ENCODE peak calls at places on chromosomes 6 and 20, in ten cellular contexts. C is AG10803; M is NCI-H146; E is activated naive CD8-positive, alpha-beta T cell treated with anti-CD3 and anti-CD28 coated beads, Interleukin-2, amount 50 U/mL, for 24 hours; F is kidney; B is Right ventricle myocardium inferior; J is NCI-H1092; T is mucosa of descending colon; I is activated naive CD4-positive, alpha-beta T cell; H is Daoy. N is an unnamed sample.

GRCh38 chr6:125197795-125198269 is 44.3 kb downstream of the TPD52L1 start:
- DNase-seq in C (peak), M (peak), E (no peak), F (peak), B (no peak), J (no peak), T (peak), I (no peak), H (peak), N (peak)

GRCh38 chr6:134535831-134536230 is 217.9 kb upstream of the SGK1 start:
- DNase-seq in C (no peak), M (no peak), E (no peak), F (no peak), B (no peak), J (no peak), T (no peak), I (no peak), H (no peak), N (no peak)

GRCh38 chr6:28511628-28512300 is 3.8 kb downstream of the GPX6 start:
- DNase-seq in C (no peak), M (no peak), E (no peak), F (no peak), B (no peak), J (no peak), T (no peak), I (no peak), H (no peak), N (no peak)

GRCh38 chr20:64201653-64202052 is 37.4 kb downstream of the MYT1 start:
- DNase-seq in C (no peak), M (no peak), E (no peak), F (no peak), B (no peak), J (no peak), T (no peak), I (no peak), H (no peak), N (peak)

GRCh38 chr6:31621320-31621939 is 915 bp downstream of the PRRC2A start:
- DNase-seq in C (no peak), M (no peak), E (no peak), F (no peak), B (no peak), J (no peak), T (no peak), I (no peak), H (no peak), N (no peak)

GRCh38 chr6:166009385-166010031 is 158.1 kb downstream of the TBXT start:
- DNase-seq in C (no peak), M (no peak), E (no peak), F (no peak), B (no peak), J (peak), T (no peak), I (no peak), H (no peak), N (no peak)

GRCh38 chr6:168684906-168685305 is 243.9 kb downstream of the SMOC2 start:
- DNase-seq in C (no peak), M (no peak), E (no peak), F (peak), B (no peak), J (no peak), T (no peak), I (no peak), H (no peak), N (no peak)

GRCh38 chr6:15628499-15629131 is 34.2 kb downstream of the DTNBP1 start:
- DNase-seq in C (peak), M (no peak), E (peak), F (no peak), B (no peak), J (no peak), T (peak), I (no peak), H (peak), N (peak)

GRCh38 chr6:6614096-6614964 is 25.8 kb downstream of the LY86 start:
- DNase-seq in C (no peak), M (no peak), E (peak), F (no peak), B (no peak), J (no peak), T (no peak), I (no peak), H (no peak), N (no peak)

GRCh38 chr6:149887343-149887742 is 10.6 kb downstream of the RAET1E start:
- DNase-seq in C (peak), M (no peak), E (no peak), F (no peak), B (no peak), J (no peak), T (no peak), I (no peak), H (no peak), N (peak)

GRCh38 chr20:49323622-49324238 is 45.9 kb upstream of the ZNFX1 start:
- DNase-seq in C (peak), M (peak), E (peak), F (no peak), B (no peak), J (no peak), T (peak), I (no peak), H (peak), N (no peak)

GRCh38 chr20:57145089-57145631 is 121.3 kb downstream of the BMP7 start:
- DNase-seq in C (no peak), M (no peak), E (no peak), F (no peak), B (no peak), J (no peak), T (no peak), I (no peak), H (no peak), N (no peak)

GRCh38 chr20:48319943-48320584 is 507.7 kb downstream of the PREX1 start:
- DNase-seq in C (no peak), M (no peak), E (no peak), F (no peak), B (no peak), J (no peak), T (no peak), I (no peak), H (no peak), N (no peak)

GRCh38 chr6:145169726-145170125 is 565.6 kb downstream of the EPM2A start:
- DNase-seq in C (no peak), M (no peak), E (no peak), F (no peak), B (no peak), J (no peak), T (no peak), I (no peak), H (no peak), N (no peak)

GRCh38 chr6:166872431-166873139 is 83.8 kb downstream of the RNASET2 start:
- DNase-seq in C (no peak), M (no peak), E (no peak), F (no peak), B (no peak), J (no peak), T (peak), I (no peak), H (no peak), N (no peak)

GRCh38 chr6:47308674-47309325 is 905 bp downstream of the TNFRSF21 start:
- DNase-seq in C (peak), M (peak), E (peak), F (peak), B (peak), J (no peak), T (peak), I (no peak), H (peak), N (peak)

GRCh38 chr6:138235693-138236092 is 17.4 kb upstream of the PBOV1 start:
- DNase-seq in C (no peak), M (no peak), E (no peak), F (no peak), B (no peak), J (no peak), T (no peak), I (no peak), H (no peak), N (no peak)

GRCh38 chr6:79335133-79335674 is 100.7 kb upstream of the HMGN3 start:
- DNase-seq in C (no peak), M (no peak), E (no peak), F (no peak), B (no peak), J (no peak), T (no peak), I (no peak), H (no peak), N (no peak)

GRCh38 chr6:82247634-82248232 is at the start of gene IBTK:
- DNase-seq in C (peak), M (peak), E (peak), F (peak), B (peak), J (peak), T (peak), I (peak), H (peak), N (peak)